ENCODE peak calls at places on chromosomes 1 and 21, in five cellular contexts. C is heart right ventricle, E is trophoblast cell, R is mammary epithelial cell, Y is left ventricle myocardium inferior. X is an unnamed sample.

GRCh38 chr1:100542264-100542663 is 4.3 kb downstream of the GPR88 start:
- DNase-seq in C (no peak), E (no peak), R (no peak), Y (no peak), X (no peak)

GRCh38 chr1:207308451-207309190 is 12.9 kb upstream of the CD55 start:
- DNase-seq in C (no peak), E (no peak), R (no peak), Y (no peak), X (no peak)

GRCh38 chr1:44602675-44603610 is 71.3 kb downstream of the TMEM53 start:
- DNase-seq in C (no peak), E (no peak), R (no peak), Y (no peak), X (no peak)

GRCh38 chr1:230545181-230545580 is 97.1 kb upstream of the COG2 start:
- DNase-seq in C (no peak), E (no peak), R (no peak), Y (no peak), X (no peak)

GRCh38 chr1:89068291-89068690 is 3.3 kb upstream of the GBP1 start:
- DNase-seq in C (no peak), E (no peak), R (peak; percentile 41), Y (no peak), X (no peak)

GRCh38 chr1:21294266-21295058 is 4.2 kb upstream of the ECE1 start:
- DNase-seq in C (no peak), E (peak; percentile 35), R (peak; percentile 75), Y (no peak), X (peak; percentile 74)

GRCh38 chr1:201258763-201259230 is 24.5 kb upstream of the PKP1 start:
- DNase-seq in C (no peak), E (no peak), R (no peak), Y (no peak), X (no peak)

GRCh38 chr21:45550552-45551210 is 8.4 kb upstream of the SLC19A1 start:
- DNase-seq in C (no peak), E (no peak), R (no peak), Y (peak; percentile 32), X (no peak)

GRCh38 chr1:95139039-95139438 is 21.9 kb downstream of the TLCD4 start:
- DNase-seq in C (no peak), E (no peak), R (peak; percentile 52), Y (no peak), X (no peak)

GRCh38 chr1:10665226-10665625 is 131.2 kb downstream of the CASZ1 start:
- DNase-seq in C (no peak), E (no peak), R (no peak), Y (no peak), X (no peak)

GRCh38 chr1:53338410-53338809 is 10.5 kb upstream of the LRP8 start:
- DNase-seq in C (no peak), E (no peak), R (no peak), Y (no peak), X (no peak)
- H3K4me3 ChIP-seq in C (no peak overlapping the region), E (no peak overlapping the region), R (no peak overlapping the region), Y (no peak overlapping the region), X (no peak overlapping the region)

GRCh38 chr1:171258429-171258828 is 10.1 kb downstream of the FMO1 start:
- DNase-seq in C (no peak), E (no peak), R (no peak), Y (no peak), X (no peak)
- H3K27ac ChIP-seq in C (no peak overlapping the region), E (peak overlapping the region; percentile 40), R (no peak overlapping the region), Y (peak overlapping the region; percentile 51), X (no peak overlapping the region)

DNA sequence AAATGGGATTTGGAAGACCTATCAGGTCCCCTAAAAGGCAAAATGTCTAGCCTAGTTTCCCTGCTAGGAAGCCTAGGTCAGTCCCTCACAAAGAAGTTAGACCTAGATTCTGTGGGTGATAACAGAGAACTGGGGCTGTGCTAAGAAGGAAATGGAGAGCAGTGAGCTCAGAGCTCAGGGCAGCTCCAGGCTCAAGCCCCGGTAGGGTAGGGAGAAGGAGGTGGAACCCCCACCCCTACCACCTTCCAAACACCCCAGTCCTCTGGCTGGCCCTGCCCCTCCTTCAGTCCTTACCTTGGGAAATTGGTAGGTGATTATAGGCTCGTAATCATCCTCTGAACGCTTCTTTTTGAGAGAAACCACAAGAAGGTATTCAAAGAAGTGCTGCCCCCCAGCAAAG is 1.1 kb downstream of the DENND2D start:
- DNase-seq in C (no peak), E (no peak), R (no peak), Y (no peak), X (no peak)
- H3K4me3 ChIP-seq in C (peak overlapping the region; percentile 5), E (no peak overlapping the region), R (no peak overlapping the region), Y (peak overlapping the region; percentile 29), X (peak overlapping the region; percentile 45)

GRCh38 chr1:87953732-87954344 is 625.2 kb downstream of the LMO4 start:
- DNase-seq in C (peak; percentile 27), E (peak; percentile 83), R (peak; percentile 58), Y (peak; percentile 38), X (no peak)
- H3K27ac ChIP-seq in C (no peak overlapping the region), E (no peak overlapping the region), R (no peak overlapping the region), Y (no peak overlapping the region), X (no peak overlapping the region)

DNA sequence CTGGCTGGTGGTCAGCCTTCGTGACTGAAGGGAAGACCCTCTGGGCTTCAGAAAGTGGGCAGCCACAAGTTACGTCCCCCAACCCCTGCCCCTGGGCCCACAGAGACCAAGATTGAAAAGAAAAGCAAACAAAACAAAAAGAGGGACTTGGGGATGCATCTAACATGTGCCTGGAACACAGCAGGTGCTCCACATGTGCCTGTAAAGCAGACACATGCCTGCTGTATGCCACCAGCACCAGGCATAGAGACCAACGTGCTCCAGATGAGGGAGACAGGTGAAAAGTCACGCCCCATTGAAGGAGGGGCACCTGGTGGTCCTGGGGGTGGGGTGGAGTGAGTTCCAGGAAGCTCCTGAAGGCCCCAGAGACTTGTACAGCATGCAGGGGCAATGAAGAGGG is 11.9 kb downstream of the CDK18 start:
- DNase-seq in C (no peak), E (no peak), R (no peak), Y (no peak), X (no peak)
- H3K4me3 ChIP-seq in C (no peak overlapping the region), E (no peak overlapping the region), R (no peak overlapping the region), Y (no peak overlapping the region), X (no peak overlapping the region)

GRCh38 chr1:91020486-91020885 is 1.3 kb downstream of the ZNF644 start:
- DNase-seq in C (no peak), E (no peak), R (no peak), Y (no peak), X (no peak)
- H3K27ac ChIP-seq in C (peak overlapping the region; percentile 100), E (peak overlapping the region; percentile 100), R (peak overlapping the region; percentile 99), Y (peak overlapping the region; percentile 100), X (peak overlapping the region; percentile 97)

GRCh38 chr1:81836007-81836626 is 35.4 kb downstream of the ADGRL2 start:
- DNase-seq in C (no peak), E (no peak), R (no peak), Y (no peak), X (no peak)

GRCh38 chr1:81832573-81832972 is 31.8 kb downstream of the ADGRL2 start:
- DNase-seq in C (no peak), E (no peak), R (peak; percentile 12), Y (no peak), X (no peak)

GRCh38 chr1:81834921-81835698 is 34.4 kb downstream of the ADGRL2 start:
- DNase-seq in C (no peak), E (no peak), R (peak; percentile 46), Y (peak; percentile 27), X (no peak)

GRCh38 chr1:81833722-81834121 is 33.0 kb downstream of the ADGRL2 start:
- DNase-seq in C (no peak), E (no peak), R (no peak), Y (no peak), X (no peak)

DNA sequence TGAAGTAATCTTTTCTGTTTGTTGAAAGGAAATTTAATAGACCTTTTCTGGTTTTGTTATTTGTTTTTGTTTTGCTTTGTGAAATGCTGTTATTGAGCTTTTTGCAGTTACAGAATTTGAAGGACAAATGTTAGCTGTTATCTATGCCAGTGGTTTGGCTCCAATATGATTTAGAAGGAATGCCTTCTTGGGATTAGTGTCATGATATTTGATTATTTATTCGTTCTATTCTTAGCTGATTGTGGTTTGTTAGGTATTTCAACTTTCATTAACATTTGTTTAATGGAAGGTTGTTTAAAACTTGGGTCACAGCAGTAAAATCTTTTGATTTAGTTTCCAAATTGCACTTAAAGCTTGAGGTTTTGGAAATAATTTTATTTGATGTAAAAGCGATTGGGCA is 33.5 kb downstream of the ADGRL2 start:
- DNase-seq in C (no peak), E (no peak), R (no peak), Y (no peak), X (no peak)
- H3K4me3 ChIP-seq in C (no peak overlapping the region), E (no peak overlapping the region), R (no peak overlapping the region), Y (no peak overlapping the region), X (no peak overlapping the region)

GRCh38 chr21:38952890-38953289 is 147.2 kb downstream of the ETS2 start:
- DNase-seq in C (no peak), E (no peak), R (no peak), Y (no peak), X (no peak)

GRCh38 chr21:38956006-38956405 is 150.3 kb downstream of the ETS2 start:
- DNase-seq in C (no peak), E (no peak), R (no peak), Y (no peak), X (no peak)

GRCh38 chr21:38953516-38953915 is 147.8 kb downstream of the ETS2 start:
- DNase-seq in C (no peak), E (no peak), R (no peak), Y (no peak), X (no peak)

GRCh38 chr21:38955495-38955894 is 149.8 kb downstream of the ETS2 start:
- DNase-seq in C (peak; percentile 32), E (no peak), R (peak; percentile 87), Y (peak; percentile 46), X (no peak)

GRCh38 chr21:38954450-38955059 is 148.8 kb downstream of the ETS2 start:
- DNase-seq in C (no peak), E (no peak), R (no peak), Y (no peak), X (no peak)
- H3K27ac ChIP-seq in C (no peak overlapping the region), E (no peak overlapping the region), R (no peak overlapping the region), Y (no peak overlapping the region), X (no peak overlapping the region)